ENCODE peak calls at places on chromosomes 11 and 22, in ten cellular contexts. J, N, Y, I, O, E, L, G, M and P are unnamed samples.

GRCh38 chr11:103920933-103921332 is 115.5 kb upstream of the DDI1 start:
- DNase-seq in N (no peak), Y (no peak), I (no peak), L (no peak), M (no peak), G (no peak), O (no peak), E (no peak), J (no peak), P (no peak)

GRCh38 chr11:41177791-41178190 is 281.7 kb downstream of the LRRC4C start:
- DNase-seq in J (no peak), I (no peak), E (no peak), G (no peak), M (no peak), L (no peak), O (no peak), N (no peak), Y (no peak), P (no peak)

GRCh38 chr11:116640641-116641402 is 132.0 kb downstream of the BUD13 start:
- DNase-seq in E (no peak), J (no peak), G (no peak), N (no peak), Y (no peak), M (no peak), O (no peak), I (no peak), L (no peak), P (no peak)

GRCh38 chr11:93279911-93280347 is 50.6 kb upstream of the DEUP1 start:
- DNase-seq in E (peak; percentile 18), O (no peak), G (no peak), L (no peak), N (peak; percentile 30), M (no peak), Y (no peak), J (no peak), I (no peak), P (no peak)

GRCh38 chr11:61499816-61500491 is 8.6 kb upstream of the LRRC10B start:
- DNase-seq in M (no peak), J (no peak), O (no peak), N (no peak), I (no peak), E (no peak), G (no peak), L (no peak), Y (no peak), P (no peak)

GRCh38 chr11:114307524-114308203 is 11.5 kb downstream of the NNMT start:
- DNase-seq in E (no peak), G (no peak), N (no peak), O (peak; percentile 72), I (peak; percentile 96), M (peak; percentile 60), L (no peak), Y (peak; percentile 66), J (no peak), P (no peak)

GRCh38 chr11:134853972-134854371 is 441.9 kb upstream of the B3GAT1 start:
- DNase-seq in I (no peak), O (no peak), G (no peak), L (no peak), E (no peak), Y (no peak), J (no peak), M (no peak), N (no peak), P (no peak)

GRCh38 chr22:20125201-20126174 is 6.1 kb upstream of the ZDHHC8 start:
- DNase-seq in O (no peak), M (no peak), Y (no peak), G (no peak), J (no peak), I (no peak), E (no peak), N (no peak), L (no peak), P (no peak)

GRCh38 chr11:18230859-18231258 is 5.7 kb downstream of the SAA4 start:
- DNase-seq in E (no peak), Y (no peak), M (no peak), L (no peak), I (no peak), N (no peak), O (no peak), J (no peak), G (no peak), P (no peak)

GRCh38 chr11:34243620-34244493 is 114.0 kb downstream of the ABTB2 start:
- DNase-seq in O (no peak), E (no peak), Y (peak; percentile 68), G (peak; percentile 50), M (peak; percentile 88), J (no peak), L (no peak), N (peak; percentile 67), I (peak; percentile 74), P (no peak)

GRCh38 chr11:80320765-80321164 is 879.9 kb upstream of the TENM4 start:
- DNase-seq in Y (no peak), M (no peak), J (no peak), G (no peak), I (no peak), N (no peak), L (no peak), E (no peak), O (no peak), P (no peak)

GRCh38 chr11:130625907-130626306 is 177.5 kb downstream of the ADAMTS15 start:
- DNase-seq in Y (no peak), G (no peak), L (no peak), J (no peak), E (no peak), N (no peak), O (no peak), M (no peak), I (no peak), P (no peak)

GRCh38 chr11:132540586-132540985 is 991.7 kb downstream of the OPCML start:
- DNase-seq in O (no peak), E (no peak), L (no peak), N (no peak), I (no peak), Y (no peak), J (no peak), G (no peak), M (no peak), P (no peak)

GRCh38 chr11:64868904-64869570 is 9.4 kb downstream of the EHD1 start:
- DNase-seq in E (no peak), N (peak; percentile 65), I (peak; percentile 87), O (no peak), Y (peak; percentile 90), G (no peak), L (no peak), J (no peak), M (no peak), P (no peak)

GRCh38 chr11:109304159-109304558 is 117.8 kb upstream of the C11orf87 start:
- DNase-seq in J (no peak), N (no peak), G (no peak), M (no peak), O (no peak), L (no peak), E (no peak), Y (no peak), I (peak; percentile 17), P (no peak)

GRCh38 chr11:74154621-74155281 is 16.1 kb downstream of the C2CD3 start:
- DNase-seq in L (no peak), J (no peak), O (no peak), I (peak; percentile 42), Y (peak; percentile 29), G (no peak), N (no peak), E (no peak), M (no peak), P (no peak)

GRCh38 chr22:42747701-42748513 is 27.2 kb upstream of the A4GALT start:
- DNase-seq in E (no peak), I (peak; percentile 78), Y (peak; percentile 86), J (no peak), G (no peak), M (no peak), L (no peak), O (peak; percentile 49), N (peak; percentile 29), P (no peak)

GRCh38 chr11:61679893-61680621 is at the start of gene DAGLA:
- DNase-seq in I (peak; percentile 57), O (peak; percentile 84), J (peak; percentile 55), G (peak; percentile 74), Y (peak; percentile 44), M (peak; percentile 76), E (peak; percentile 83), N (peak; percentile 76), L (peak; percentile 85), P (peak; percentile 82)

GRCh38 chr22:17096095-17096494 is 11.3 kb downstream of the IL17RA start:
- DNase-seq in M (no peak), I (no peak), Y (no peak), L (no peak), E (no peak), N (no peak), G (no peak), O (no peak), J (no peak), P (no peak)

GRCh38 chr22:41532908-41533825 is 11.1 kb downstream of the POLR3H start:
- DNase-seq in I (peak; percentile 71), G (peak; percentile 67), Y (peak; percentile 40), E (peak; percentile 87), N (peak; percentile 90), M (peak; percentile 87), J (peak; percentile 49), L (peak; percentile 63), O (peak; percentile 88), P (peak; percentile 52)